ENCODE peak calls at places on chromosomes 5 and 9, in eight cellular contexts. X is sigmoid colon, E is GM23338, N is HepG2, A is HCT116, C is SK-N-SH, G is stomach, U is breast epithelium. W is an unnamed sample. For H3K36me3, the result is how much of the 10 kb centered on the place peaks cover.

GRCh38 chr9:27247756-27248155 is 49.2 kb downstream of the EQTN start:
- DNase-seq in X (no peak), E (peak), N (peak), A (peak), C (peak), G (peak), U (no peak), W (no peak)

GRCh38 chr9:96150324-96151023 is 151.5 kb downstream of the HSD17B3 start:
- DNase-seq in X (peak), E (no peak), N (no peak), A (no peak), C (no peak), G (peak), U (no peak), W (no peak)

GRCh38 chr5:103120607-103121200 is 603 bp downstream of the PPIP5K2 start:
- DNase-seq in X (no peak), E (peak), N (peak), A (no peak), C (peak), G (no peak), U (no peak), W (no peak)

GRCh38 chr9:90065851-90066250 is 461.0 kb downstream of the GADD45G start:
- DNase-seq in X (no peak), E (no peak), N (no peak), A (no peak), C (no peak), G (no peak), U (no peak), W (no peak)

GRCh38 chr5:149088686-149089085 is 25.8 kb upstream of the SH3TC2 start:
- DNase-seq in X (no peak), E (no peak), N (no peak), A (no peak), C (no peak), G (no peak), U (no peak), W (no peak)

GRCh38 chr5:170221319-170221718 is 11.5 kb upstream of the C5orf58 start:
- DNase-seq in X (no peak), E (peak), N (no peak), A (no peak), C (no peak), G (no peak), U (no peak), W (no peak)

GRCh38 chr5:114471529-114471928 is 109.7 kb downstream of the KCNN2 start:
- DNase-seq in X (no peak), E (no peak), N (no peak), A (no peak), C (no peak), G (no peak), U (no peak), W (no peak)

GRCh38 chr5:90386099-90386710 is 23.4 kb downstream of the CETN3 start:
- DNase-seq in X (no peak), E (peak), N (peak), A (peak), C (peak), G (no peak), U (no peak), W (no peak)

GRCh38 chr9:26375448-26375847 is 517.2 kb downstream of the CAAP1 start:
- DNase-seq in X (no peak), E (no peak), N (no peak), A (no peak), C (no peak), G (no peak), U (no peak), W (no peak)

GRCh38 chr5:80072103-80073073 is 37.2 kb downstream of the THBS4 start:
- DNase-seq in X (no peak), E (no peak), N (no peak), A (no peak), C (no peak), G (no peak), U (no peak), W (no peak)

GRCh38 chr5:140381351-140381750 is 20.3 kb upstream of the ANKHD1 start:
- DNase-seq in X (no peak), E (no peak), N (no peak), A (no peak), C (no peak), G (no peak), U (no peak), W (no peak)

GRCh38 chr5:12017037-12017436 is 112.8 kb upstream of the CTNND2 start:
- DNase-seq in X (no peak), E (no peak), N (no peak), A (no peak), C (no peak), G (no peak), U (no peak), W (no peak)

GRCh38 chr9:126851286-126851880 is 9.1 kb upstream of the ZBTB34 start:
- DNase-seq in X (no peak), E (no peak), N (no peak), A (no peak), C (no peak), G (no peak), U (no peak), W (no peak)

GRCh38 chr9:134811673-134812668 is 68.6 kb upstream of the FCN2 start:
- DNase-seq in X (no peak), E (peak), N (no peak), A (no peak), C (no peak), G (no peak), U (no peak), W (no peak)
- H3K36me3 ChIP-seq in X (half or more), E (under half), N (under half), A (under half), C (half or more), G (half or more), U (under half), W (under half)

GRCh38 chr5:116576043-116576713 is 1.6 kb upstream of the SEMA6A start:
- DNase-seq in X (peak), E (peak), N (peak), A (peak), C (peak), G (peak), U (no peak), W (peak)
- TF ChIP-seq POLR2AphosphoS5 in X (no peak), E (peak), N (no peak), A (peak), C (no peak), G (no peak), U (no peak), W (peak)

GRCh38 chr5:181255276-181255675 is 5.7 kb downstream of the TRIM52 start:
- DNase-seq in X (no peak), E (no peak), N (no peak), A (no peak), C (no peak), G (no peak), U (no peak), W (no peak)

GRCh38 chr5:181258576-181258975 is 2.4 kb downstream of the TRIM52 start:
- DNase-seq in X (no peak), E (no peak), N (no peak), A (no peak), C (no peak), G (no peak), U (no peak), W (peak)

GRCh38 chr5:181259283-181259682 is 1.7 kb downstream of the TRIM52 start:
- DNase-seq in X (no peak), E (no peak), N (no peak), A (no peak), C (no peak), G (no peak), U (no peak), W (peak)

GRCh38 chr5:181259974-181260719 is 796 bp downstream of the TRIM52 start:
- DNase-seq in X (no peak), E (no peak), N (no peak), A (no peak), C (peak), G (no peak), U (no peak), W (peak)

DNA sequence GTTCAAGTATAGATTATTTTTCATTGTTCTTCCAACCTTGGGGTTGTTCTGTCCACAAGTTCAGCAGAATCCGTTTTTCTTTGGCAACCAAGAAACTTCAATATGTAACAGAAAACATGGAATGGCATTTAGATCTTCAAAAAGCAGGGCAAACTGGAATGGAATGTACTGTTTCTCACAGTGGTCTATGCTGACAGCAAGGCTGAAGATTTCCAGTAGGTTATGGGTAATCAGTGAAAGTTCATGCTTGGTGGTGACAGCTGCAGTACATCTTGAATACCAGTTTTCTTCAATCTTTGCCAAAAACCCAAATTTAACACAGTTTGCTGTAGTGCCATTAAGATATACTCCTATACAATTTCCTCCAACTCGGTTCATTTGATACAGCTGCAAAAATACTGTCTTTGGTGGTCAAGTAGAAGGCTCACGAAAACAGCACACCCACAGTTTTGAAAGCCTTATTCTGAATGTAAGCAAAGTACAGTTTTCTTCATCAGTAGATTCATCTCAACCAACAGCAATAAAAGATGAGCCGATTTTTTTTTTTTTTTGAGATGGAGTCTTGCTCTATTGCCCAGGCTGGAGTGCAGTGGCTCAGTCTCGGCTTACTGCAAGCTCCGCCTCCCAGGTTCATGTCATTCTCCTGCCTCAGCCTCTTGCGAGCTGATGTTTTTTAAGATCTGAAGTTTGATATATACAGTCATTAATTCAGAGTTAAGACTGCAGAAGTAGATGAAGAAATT is 4.9 kb downstream of the TRIM52 start:
- DNase-seq in X (no peak), E (no peak), N (no peak), A (no peak), C (no peak), G (no peak), U (no peak), W (peak)
- H3K36me3 ChIP-seq in X (under half), E (under half), N (under half), A (under half), C (under half), G (under half), U (under half), W (under half)

GRCh38 chr9:20622330-20623020 is at the start of gene MLLT3:
- DNase-seq in X (peak), E (peak), N (peak), A (peak), C (peak), G (peak), U (peak), W (peak)
- TF ChIP-seq POLR2AphosphoS5 in X (peak), E (peak), N (peak), A (no peak), C (no peak), G (peak), U (no peak), W (peak)

DNA sequence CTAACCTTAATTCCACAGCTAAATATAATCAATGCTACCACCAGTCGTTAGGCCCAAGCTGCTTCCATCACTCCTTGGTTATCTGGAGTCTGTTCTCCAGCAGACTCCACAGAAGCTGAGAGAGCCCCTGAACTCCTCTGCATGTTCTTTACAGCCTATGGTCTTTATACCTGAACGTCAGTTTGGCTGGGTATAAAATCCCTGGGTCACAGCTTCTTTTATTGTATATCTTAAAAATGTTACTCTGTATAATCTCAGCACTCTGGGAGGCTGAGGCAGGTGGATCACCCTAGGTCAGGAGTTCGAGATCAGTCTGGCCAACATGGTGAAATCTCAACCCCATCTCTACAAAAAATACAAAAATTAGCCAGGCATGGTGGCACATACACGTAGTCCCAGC is 23.7 kb upstream of the MRNIP start:
- DNase-seq in X (no peak), E (no peak), N (no peak), A (no peak), C (no peak), G (no peak), U (no peak), W (no peak)
- H3K36me3 ChIP-seq in X (half or more), E (under half), N (half or more), A (under half), C (half or more), G (half or more), U (under half), W (half or more)

GRCh38 chr5:157387683-157388093 is 72.3 kb upstream of the NIPAL4 start:
- DNase-seq in X (peak), E (no peak), N (peak), A (peak), C (no peak), G (no peak), U (no peak), W (no peak)

GRCh38 chr5:157383151-157383810 is 76.7 kb upstream of the NIPAL4 start:
- DNase-seq in X (no peak), E (no peak), N (no peak), A (no peak), C (no peak), G (no peak), U (no peak), W (no peak)

GRCh38 chr5:157388148-157388547 is 71.9 kb upstream of the NIPAL4 start:
- DNase-seq in X (no peak), E (no peak), N (no peak), A (no peak), C (peak), G (no peak), U (no peak), W (no peak)

GRCh38 chr5:157387164-157387563 is 72.8 kb upstream of the NIPAL4 start:
- DNase-seq in X (no peak), E (no peak), N (peak), A (no peak), C (no peak), G (no peak), U (no peak), W (no peak)

DNA sequence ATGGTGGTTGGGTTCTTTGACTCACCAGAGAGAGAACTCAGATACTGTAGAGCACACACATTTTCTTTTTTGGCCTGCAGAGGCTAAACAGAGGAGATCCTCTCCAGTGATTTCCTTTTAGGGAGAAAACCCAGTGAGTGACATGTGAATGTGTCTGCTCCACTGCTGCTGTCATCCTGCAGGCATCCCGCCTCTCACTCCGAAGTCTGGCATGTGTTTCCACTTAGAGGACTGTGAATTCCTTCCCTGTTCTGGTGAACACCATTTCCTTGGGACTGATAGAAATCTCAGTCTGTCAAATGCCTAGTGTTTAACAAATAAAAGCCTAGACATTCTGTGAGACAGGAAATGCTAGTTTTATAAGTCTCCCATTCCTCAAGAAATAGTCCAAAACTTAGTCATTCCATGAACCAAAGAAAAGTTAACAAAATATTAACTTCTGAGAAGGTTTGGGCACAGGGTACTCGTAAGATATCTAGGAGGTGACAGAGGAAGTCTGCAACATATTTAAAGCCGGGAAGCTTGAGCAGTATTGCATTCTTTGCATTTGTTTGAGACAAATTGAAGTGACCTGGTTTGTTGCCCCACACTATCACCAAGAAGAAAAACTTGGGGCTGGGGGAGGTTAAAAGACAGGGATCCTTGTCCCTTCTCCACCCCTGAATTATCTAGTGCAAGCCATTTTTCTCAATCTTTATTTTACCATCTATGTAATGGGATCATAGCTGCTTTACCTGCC is 74.9 kb upstream of the NIPAL4 start:
- DNase-seq in X (peak), E (peak), N (no peak), A (no peak), C (peak), G (no peak), U (no peak), W (no peak)
- TF ChIP-seq POLR2AphosphoS5 in X (peak), E (no peak), N (no peak), A (no peak), C (peak), G (peak), U (no peak), W (peak)